ENCODE peak calls at places on chromosomes 12 and 14, in six cellular contexts. Q, U, H, F, L and P are unnamed samples.

GRCh38 chr12:52969828-52970569 is 21.1 kb downstream of the KRT18 start:
- DNase-seq in F (no peak), H (no peak), U (no peak), L (peak), Q (no peak), P (no peak)

GRCh38 chr12:89494411-89495231 is 30.0 kb downstream of the GALNT4 start:
- DNase-seq in H (peak), L (no peak), Q (no peak), U (no peak), F (no peak), P (no peak)

GRCh38 chr14:61537567-61538463 is 157.5 kb upstream of the HIF1A start:
- DNase-seq in U (peak), L (peak), H (peak), F (no peak), Q (no peak), P (no peak)

GRCh38 chr12:132510746-132511477 is 21.0 kb downstream of the FBRSL1 start:
- DNase-seq in F (no peak), H (no peak), Q (no peak), U (no peak), L (no peak), P (no peak)

GRCh38 chr14:23544511-23545447 is 6.8 kb downstream of the ZFHX2 start:
- DNase-seq in H (no peak), F (no peak), L (no peak), Q (no peak), U (peak), P (no peak)

GRCh38 chr14:74299061-74299545 is 3.6 kb downstream of the ABCD4 start:
- DNase-seq in Q (peak), H (no peak), L (peak), U (peak), F (no peak), P (no peak)

GRCh38 chr12:98736352-98737326 is 91.5 kb downstream of the APAF1 start:
- DNase-seq in H (peak), L (peak), F (no peak), Q (no peak), U (no peak), P (no peak)

GRCh38 chr14:104707629-104708595 is 16.1 kb upstream of the ADSS1 start:
- DNase-seq in F (no peak), U (no peak), H (no peak), L (no peak), Q (no peak), P (no peak)

GRCh38 chr12:19048943-19049342 is 80.6 kb upstream of the PLEKHA5 start:
- DNase-seq in U (no peak), H (no peak), L (no peak), Q (no peak), F (no peak), P (no peak)

GRCh38 chr12:78229491-78230209 is 399.0 kb downstream of the NAV3 start:
- DNase-seq in L (peak), H (peak), Q (no peak), U (peak), F (no peak), P (no peak)

GRCh38 chr12:96502477-96502876 is 13.1 kb downstream of the CFAP54 start:
- DNase-seq in U (no peak), Q (no peak), H (no peak), L (no peak), F (no peak), P (no peak)

DNA sequence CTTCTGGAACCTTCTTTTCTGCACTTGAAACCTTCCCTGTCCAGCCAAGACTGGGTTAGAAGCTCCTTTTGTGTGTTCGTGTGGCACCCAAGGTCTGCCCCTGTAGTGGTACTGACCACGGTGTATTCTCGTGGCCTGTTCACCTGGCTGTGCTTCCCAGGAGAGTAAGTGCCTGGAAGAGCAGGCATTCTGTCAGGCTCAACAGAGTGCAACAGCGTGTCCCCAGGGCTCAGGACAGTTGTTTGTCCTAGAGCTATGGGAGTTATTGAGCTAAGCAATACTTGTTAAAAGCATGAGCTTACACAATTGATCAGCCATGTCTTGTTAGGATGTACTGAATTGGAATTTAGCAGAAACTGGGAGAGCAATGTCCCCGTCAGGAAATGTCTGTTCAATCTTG is 12.9 kb upstream of the SLC38A2 start:
- DNase-seq in U (no peak), Q (no peak), L (no peak), F (no peak), H (no peak), P (no peak)
- H3K4me3 ChIP-seq in U (no peak), Q (no peak), L (no peak), F (no peak), H (no peak), P (no peak)

GRCh38 chr12:105724651-105725050 is 394.2 kb downstream of the C12orf75 start:
- DNase-seq in F (no peak), H (no peak), U (peak), L (no peak), Q (no peak), P (no peak)
- H3K27ac ChIP-seq in F (no peak), H (no peak), U (no peak), L (no peak), Q (no peak), P (no peak)

DNA sequence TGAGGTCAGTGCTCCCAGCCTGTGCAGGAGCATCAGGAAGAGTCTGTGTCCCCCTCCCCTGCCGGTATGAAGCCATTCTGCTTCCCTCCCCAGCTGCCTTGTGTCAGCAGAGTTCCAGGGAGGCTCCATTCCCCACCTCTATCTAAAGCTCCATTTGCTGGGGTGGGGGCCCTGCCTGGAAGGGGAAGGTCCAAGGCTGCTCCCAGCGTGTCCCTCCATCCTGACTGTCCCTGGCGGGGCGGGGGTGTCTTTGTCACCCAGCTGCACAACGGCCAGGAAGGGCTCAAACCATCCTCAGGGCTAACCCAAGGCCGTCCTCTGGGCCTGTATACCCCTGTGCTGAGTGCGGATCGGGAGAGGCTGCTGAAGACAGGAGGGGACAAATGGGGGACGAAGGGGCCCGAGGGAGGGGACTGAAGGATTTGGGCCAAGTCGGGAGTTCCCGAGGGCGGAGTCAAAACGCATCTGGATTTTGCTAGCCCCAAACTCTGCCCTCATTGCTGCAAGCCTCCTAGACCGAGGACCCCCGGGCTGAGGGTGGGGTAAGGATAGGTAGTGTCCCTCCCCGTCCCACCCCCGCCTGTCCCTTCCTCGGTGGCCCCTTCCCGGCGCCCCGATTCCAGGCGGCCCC is 737 bp upstream of the ACVRL1 start:
- DNase-seq in Q (no peak), L (no peak), H (no peak), F (no peak), U (no peak), P (no peak)
- H3K4me3 ChIP-seq in Q (no peak), L (no peak), H (no peak), F (no peak), U (no peak), P (no peak)

GRCh38 chr14:35351897-35352273 is 52.7 kb downstream of the NFKBIA start:
- DNase-seq in L (no peak), H (no peak), U (no peak), Q (no peak), F (no peak), P (no peak)
- H3K27ac ChIP-seq in L (no peak), H (no peak), U (peak), Q (no peak), F (no peak), P (no peak)

DNA sequence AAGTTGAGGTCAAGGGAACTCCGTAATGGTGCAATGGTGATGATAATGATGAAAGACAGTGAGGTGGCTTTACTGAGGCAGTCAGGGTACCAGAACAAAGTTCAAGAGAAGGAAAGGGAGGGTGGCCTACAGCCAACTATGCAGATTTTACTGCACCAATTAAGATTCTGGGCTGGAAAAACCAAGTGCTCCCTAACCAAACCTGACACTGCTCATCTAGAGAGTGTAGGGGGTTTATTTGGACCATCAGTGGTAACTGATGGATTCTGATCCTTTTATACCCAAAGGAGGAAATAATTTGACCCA is 387 bp downstream of the LRRC9 start:
- DNase-seq in L (no peak), Q (no peak), F (no peak), H (peak), U (no peak), P (no peak)
- H3K4me3 ChIP-seq in L (no peak), Q (no peak), F (no peak), H (no peak), U (peak), P (no peak)

GRCh38 chr14:64736271-64737131 is 32.3 kb downstream of the PLEKHG3 start:
- DNase-seq in F (no peak), U (no peak), L (peak), Q (no peak), H (no peak), P (no peak)

GRCh38 chr14:64738306-64738879 is 34.2 kb downstream of the PLEKHG3 start:
- DNase-seq in U (no peak), F (no peak), L (no peak), Q (no peak), H (no peak), P (no peak)

GRCh38 chr14:64734990-64735389 is 30.8 kb downstream of the PLEKHG3 start:
- DNase-seq in U (no peak), H (no peak), F (no peak), L (no peak), Q (no peak), P (no peak)

GRCh38 chr14:64741200-64741599 is 37.0 kb downstream of the PLEKHG3 start:
- DNase-seq in Q (no peak), H (no peak), U (no peak), F (no peak), L (no peak), P (no peak)

GRCh38 chr14:64737391-64738305 is 33.4 kb downstream of the PLEKHG3 start:
- DNase-seq in L (no peak), H (no peak), Q (no peak), F (no peak), U (no peak), P (no peak)
- H3K27ac ChIP-seq in L (peak), H (no peak), Q (peak), F (no peak), U (no peak), P (no peak)